ENCODE peak calls at places on chromosomes 11 and 22, in nine cellular contexts. Y is K562, L is sigmoid colon, M is HepG2, J is ovary, A is SK-N-SH, S is tibial nerve, E is stomach, K is A549. P is an unnamed sample.

GRCh38 chr11:48013269-48013901 is 33.0 kb downstream of the PTPRJ start:
- DNase-seq in Y (no peak), L (peak), M (peak), J (no peak), A (no peak), S (no peak), E (peak), K (peak), P (peak)

GRCh38 chr22:37007666-37008065 is 11.6 kb downstream of the TST start:
- DNase-seq in Y (no peak), L (no peak), M (no peak), J (no peak), A (no peak), S (no peak), E (no peak), K (no peak), P (no peak)

GRCh38 chr22:36463783-36464184 is 17.7 kb downstream of the TXN2 start:
- DNase-seq in Y (no peak), L (peak), M (no peak), J (no peak), A (no peak), S (no peak), E (no peak), K (no peak), P (no peak)

GRCh38 chr11:46252373-46252914 is 25.0 kb upstream of the CREB3L1 start:
- DNase-seq in Y (no peak), L (no peak), M (peak), J (no peak), A (no peak), S (no peak), E (peak), K (no peak), P (no peak)

GRCh38 chr11:103637250-103637649 is 399.2 kb upstream of the DDI1 start:
- DNase-seq in Y (no peak), L (no peak), M (no peak), J (no peak), A (no peak), S (no peak), E (no peak), K (no peak), P (no peak)

GRCh38 chr11:23520226-23520960 is 660.1 kb upstream of the CCDC179 start:
- DNase-seq in Y (no peak), L (no peak), M (no peak), J (no peak), A (no peak), S (no peak), E (no peak), K (no peak), P (no peak)

GRCh38 chr22:29623059-29623458 is 19.6 kb downstream of the NF2 start:
- DNase-seq in Y (no peak), L (no peak), M (no peak), J (no peak), A (no peak), S (no peak), E (no peak), K (no peak), P (no peak)

GRCh38 chr11:99352642-99353041 is 331.9 kb downstream of the CNTN5 start:
- DNase-seq in Y (no peak), L (no peak), M (no peak), J (no peak), A (no peak), S (no peak), E (no peak), K (no peak), P (no peak)

GRCh38 chr11:45411221-45411946 is 125.2 kb upstream of the SYT13 start:
- DNase-seq in Y (no peak), L (no peak), M (no peak), J (no peak), A (peak), S (no peak), E (no peak), K (no peak), P (no peak)

GRCh38 chr11:1121343-1122331 is 36.1 kb upstream of the MUC5AC start:
- DNase-seq in Y (no peak), L (peak), M (no peak), J (no peak), A (peak), S (no peak), E (peak), K (peak), P (peak)

GRCh38 chr22:49567894-49568750 is 259.6 kb downstream of the BRD1 start:
- DNase-seq in Y (no peak), L (peak), M (no peak), J (no peak), A (no peak), S (no peak), E (no peak), K (no peak), P (peak)

GRCh38 chr22:47382164-47382890 is 619.9 kb downstream of the TBC1D22A start:
- DNase-seq in Y (no peak), L (peak), M (no peak), J (no peak), A (no peak), S (no peak), E (no peak), K (no peak), P (no peak)

GRCh38 chr11:79694368-79694767 is 253.5 kb upstream of the TENM4 start:
- DNase-seq in Y (no peak), L (no peak), M (no peak), J (no peak), A (no peak), S (no peak), E (no peak), K (no peak), P (no peak)

GRCh38 chr22:48185071-48185470 is 1422.6 kb downstream of the TBC1D22A start:
- DNase-seq in Y (no peak), L (no peak), M (no peak), J (no peak), A (no peak), S (no peak), E (no peak), K (no peak), P (no peak)

GRCh38 chr22:37715760-37716159 is 18.9 kb downstream of the TRIOBP start:
- DNase-seq in Y (no peak), L (no peak), M (no peak), J (no peak), A (peak), S (no peak), E (no peak), K (no peak), P (no peak)

GRCh38 chr11:129021295-129021694 is 78.6 kb upstream of the TP53AIP1 start:
- DNase-seq in Y (no peak), L (no peak), M (no peak), J (no peak), A (no peak), S (no peak), E (no peak), K (no peak), P (no peak)

GRCh38 chr11:67177399-67178281 is 58.6 kb downstream of the KDM2A start:
- DNase-seq in Y (peak), L (no peak), M (no peak), J (no peak), A (no peak), S (no peak), E (no peak), K (no peak), P (no peak)

GRCh38 chr11:113555071-113555739 is 80.0 kb upstream of the DRD2 start:
- DNase-seq in Y (peak), L (no peak), M (no peak), J (no peak), A (no peak), S (no peak), E (no peak), K (no peak), P (no peak)

GRCh38 chr11:109696191-109696897 is 274.4 kb downstream of the C11orf87 start:
- DNase-seq in Y (no peak), L (no peak), M (no peak), J (no peak), A (no peak), S (no peak), E (no peak), K (no peak), P (no peak)

GRCh38 chr11:115360186-115360824 is 143.9 kb downstream of the CADM1 start:
- DNase-seq in Y (no peak), L (no peak), M (no peak), J (no peak), A (no peak), S (no peak), E (no peak), K (no peak), P (no peak)

GRCh38 chr11:66176650-66177049 is 91.8 kb upstream of the RAB1B start:
- DNase-seq in Y (no peak), L (no peak), M (no peak), J (no peak), A (no peak), S (no peak), E (no peak), K (no peak), P (no peak)

GRCh38 chr11:11798586-11799438 is 43.0 kb upstream of the USP47 start:
- DNase-seq in Y (peak), L (peak), M (peak), J (peak), A (peak), S (peak), E (peak), K (peak), P (peak)

GRCh38 chr11:43578346-43579170 is 102.0 kb upstream of the HSD17B12 start:
- DNase-seq in Y (no peak), L (no peak), M (no peak), J (no peak), A (no peak), S (no peak), E (no peak), K (no peak), P (no peak)

GRCh38 chr11:43575931-43576833 is 104.4 kb upstream of the HSD17B12 start:
- DNase-seq in Y (no peak), L (no peak), M (no peak), J (no peak), A (no peak), S (no peak), E (no peak), K (no peak), P (no peak)

GRCh38 chr11:43574949-43575915 is 105.3 kb upstream of the HSD17B12 start:
- DNase-seq in Y (no peak), L (peak), M (no peak), J (peak), A (peak), S (no peak), E (no peak), K (no peak), P (no peak)

GRCh38 chr11:43577566-43578264 is 102.8 kb upstream of the HSD17B12 start:
- DNase-seq in Y (no peak), L (no peak), M (no peak), J (no peak), A (no peak), S (no peak), E (no peak), K (no peak), P (no peak)

GRCh38 chr11:43576834-43577521 is 103.6 kb upstream of the HSD17B12 start:
- DNase-seq in Y (peak), L (no peak), M (peak), J (peak), A (peak), S (no peak), E (peak), K (peak), P (no peak)
- TF ChIP-seq EP300 in Y (no peak), L (no peak), M (no peak), J (no peak), A (no peak), S (no peak), E (no peak), K (no peak), P (no peak)

DNA sequence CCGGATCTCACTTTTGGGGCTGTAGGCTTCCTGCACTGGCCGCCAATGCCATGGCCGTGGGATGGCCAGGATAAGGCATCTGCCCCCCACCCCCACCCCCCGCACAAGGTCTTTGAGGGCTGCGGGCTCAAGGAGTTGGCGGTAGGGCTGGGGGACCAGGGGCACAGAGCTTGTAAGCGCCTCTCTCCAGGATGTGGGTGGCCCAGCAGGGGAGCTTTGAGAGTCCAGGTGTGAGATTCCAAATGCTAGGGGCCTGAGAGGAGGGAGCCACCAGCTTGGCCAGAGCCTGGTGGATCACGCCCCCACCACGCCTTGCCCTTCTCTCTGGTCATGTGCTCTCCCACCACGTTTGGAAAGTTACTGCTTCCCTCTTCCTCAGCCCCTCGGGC is 5.0 kb downstream of the CD81 start:
- DNase-seq in Y (no peak), L (peak), M (no peak), J (no peak), A (no peak), S (no peak), E (no peak), K (no peak), P (no peak)
- H3K4me3 ChIP-seq in Y (no peak), L (no peak), M (no peak), J (no peak), A (no peak), S (no peak), E (no peak), K (no peak), P (no peak)

GRCh38 chr11:84173078-84173477 is 886.9 kb upstream of the CCDC90B start:
- DNase-seq in Y (no peak), L (no peak), M (no peak), J (no peak), A (no peak), S (no peak), E (no peak), K (no peak), P (no peak)
- TF ChIP-seq EP300 in Y (no peak), L (no peak), M (no peak), J (no peak), A (no peak), S (no peak), E (no peak), K (no peak), P (no peak)

GRCh38 chr11:16986434-16987204 is 27.6 kb downstream of the PLEKHA7 start:
- DNase-seq in Y (peak), L (no peak), M (no peak), J (peak), A (no peak), S (no peak), E (peak), K (no peak), P (peak)
- H3K4me3 ChIP-seq in Y (no peak), L (no peak), M (no peak), J (no peak), A (no peak), S (no peak), E (no peak), K (no peak), P (no peak)

DNA sequence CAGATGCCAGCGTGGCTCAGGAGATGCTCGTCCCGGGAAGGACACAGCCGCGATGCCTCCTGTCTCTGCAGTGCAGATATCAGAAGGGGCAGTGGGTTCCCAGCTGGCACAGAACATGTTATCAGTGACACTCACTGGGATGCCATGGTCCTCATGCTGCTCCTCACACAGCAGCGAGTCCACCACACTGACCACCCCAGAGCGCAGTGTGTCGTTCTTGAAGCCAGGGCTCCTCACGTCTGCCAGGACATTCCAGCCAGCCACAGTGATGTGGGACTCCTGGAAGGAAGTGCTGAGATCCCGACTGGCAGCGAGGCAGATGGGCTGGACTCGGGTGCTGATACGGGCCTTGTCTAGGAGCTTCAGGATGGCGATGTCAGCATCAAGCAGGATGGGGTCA is 13.1 kb upstream of the SLC1A2 start:
- DNase-seq in Y (no peak), L (no peak), M (no peak), J (no peak), A (no peak), S (no peak), E (no peak), K (no peak), P (no peak)
- TF ChIP-seq EP300 in Y (no peak), L (no peak), M (no peak), J (no peak), A (no peak), S (no peak), E (no peak), K (no peak), P (no peak)

GRCh38 chr11:126145954-126146353 is 65.5 kb downstream of the RPUSD4 start:
- DNase-seq in Y (no peak), L (peak), M (no peak), J (no peak), A (no peak), S (no peak), E (no peak), K (no peak), P (no peak)

GRCh38 chr11:126148317-126148716 is 63.1 kb downstream of the RPUSD4 start:
- DNase-seq in Y (no peak), L (no peak), M (no peak), J (no peak), A (no peak), S (no peak), E (no peak), K (no peak), P (no peak)

GRCh38 chr11:126149759-126150236 is 61.7 kb downstream of the RPUSD4 start:
- DNase-seq in Y (no peak), L (peak), M (no peak), J (no peak), A (no peak), S (no peak), E (no peak), K (no peak), P (no peak)

GRCh38 chr11:126146454-126147192 is 64.8 kb downstream of the RPUSD4 start:
- DNase-seq in Y (no peak), L (no peak), M (peak), J (no peak), A (no peak), S (no peak), E (no peak), K (no peak), P (no peak)

DNA sequence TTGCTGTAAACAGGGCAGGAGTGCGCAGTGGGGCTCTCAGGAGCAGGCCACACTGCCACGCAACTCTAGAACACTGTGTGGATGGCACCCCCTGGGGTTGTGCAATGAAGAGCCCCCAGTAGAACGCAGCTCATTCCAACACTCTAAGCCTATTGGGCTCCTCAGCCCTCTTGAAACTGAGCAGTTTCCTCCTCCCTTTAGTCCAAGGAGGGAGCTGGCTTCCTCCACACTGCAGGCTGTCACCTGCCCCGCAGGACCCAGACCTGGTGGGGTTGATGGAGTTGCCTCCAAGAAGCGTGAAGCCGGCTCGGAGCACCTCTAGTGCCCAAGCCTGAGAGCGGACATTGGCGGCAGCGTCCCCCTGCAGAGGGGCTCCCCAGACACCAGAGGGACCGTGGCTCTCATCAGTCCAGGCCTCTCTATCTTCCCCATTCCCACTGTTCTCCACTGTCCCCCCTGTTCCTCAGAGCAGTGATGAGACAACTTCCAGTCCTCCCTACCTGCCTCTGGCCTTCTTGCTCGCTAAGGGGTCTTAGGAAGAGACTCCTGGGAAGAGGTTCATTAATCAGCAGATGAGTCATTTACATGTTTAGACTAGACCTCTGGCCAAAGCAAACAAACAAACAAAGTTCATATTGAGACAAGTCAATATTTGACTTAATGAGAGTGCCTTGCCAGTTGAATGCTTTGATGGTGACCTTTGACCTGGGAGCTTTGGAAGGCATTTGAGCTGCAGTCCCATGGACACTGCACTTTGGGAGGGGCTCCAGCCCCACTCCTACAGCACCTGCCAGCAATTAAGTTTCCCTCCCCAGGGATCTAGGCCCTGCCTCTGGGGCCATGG is 64.0 kb downstream of the RPUSD4 start:
- DNase-seq in Y (no peak), L (peak), M (peak), J (no peak), A (no peak), S (no peak), E (no peak), K (no peak), P (no peak)
- H3K4me3 ChIP-seq in Y (no peak), L (no peak), M (peak), J (no peak), A (no peak), S (no peak), E (no peak), K (no peak), P (no peak)

GRCh38 chr11:107139396-107139795 is 121.1 kb upstream of the GUCY1A2 start:
- DNase-seq in Y (no peak), L (no peak), M (no peak), J (no peak), A (no peak), S (no peak), E (no peak), K (no peak), P (no peak)
- TF ChIP-seq EP300 in Y (no peak), L (no peak), M (no peak), J (no peak), A (no peak), S (no peak), E (no peak), K (no peak), P (no peak)

DNA sequence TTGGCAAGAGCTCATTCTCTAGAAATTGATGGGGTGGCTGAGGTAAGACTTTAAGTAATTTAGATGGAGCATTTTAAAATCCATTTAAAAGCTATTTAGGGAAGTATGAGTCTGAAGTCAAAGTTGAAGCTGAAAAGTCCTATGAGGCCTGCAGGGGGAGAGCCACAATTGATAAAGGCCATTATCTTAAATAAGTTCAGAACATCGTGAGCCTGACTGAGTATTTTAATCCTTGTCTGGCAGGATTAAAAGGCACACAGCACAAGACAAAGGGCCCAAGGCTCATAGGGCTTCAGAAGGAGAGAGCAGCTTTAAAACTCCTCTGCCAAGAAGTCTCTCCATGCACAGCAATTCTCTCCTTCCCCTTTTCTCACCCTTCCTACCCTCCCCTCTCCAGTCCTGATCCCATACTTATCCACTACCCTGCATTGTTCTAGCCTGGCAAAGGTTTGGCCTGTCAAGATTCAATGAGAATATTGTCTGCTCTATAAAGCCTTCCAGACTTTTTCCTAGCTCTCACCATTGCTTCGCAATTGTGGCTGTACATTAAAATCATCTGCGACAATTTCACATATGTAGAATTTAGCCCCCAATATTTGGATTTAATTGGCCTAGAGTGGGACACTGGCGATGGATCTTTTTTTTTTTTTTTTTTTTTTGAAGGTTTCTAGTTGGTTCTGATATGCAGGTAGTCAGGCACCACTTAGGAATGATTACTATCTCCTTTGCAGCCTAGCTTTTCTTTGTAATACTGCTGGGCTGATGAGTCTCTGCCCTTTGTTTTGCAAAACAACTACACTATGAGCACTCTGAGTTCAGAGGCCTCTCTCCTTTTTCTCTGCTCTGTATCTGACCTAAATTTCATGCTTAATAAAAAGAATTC is 1312.8 kb downstream of the FAM181B start:
- DNase-seq in Y (no peak), L (no peak), M (no peak), J (no peak), A (no peak), S (no peak), E (no peak), K (no peak), P (no peak)
- H3K4me3 ChIP-seq in Y (no peak), L (no peak), M (no peak), J (no peak), A (no peak), S (no peak), E (no peak), K (no peak), P (no peak)